ENCODE peak calls at places on chromosomes 11 and 22, in six cellular contexts. One of them, this sample, is unnamed.

GRCh38 chr22:36577019-36577418 is 48.1 kb upstream of the EIF3D start:
- DNase-seq in HCT116: peak; percentile 7
- DNase-seq in H1: no peak
- DNase-seq in GM12878: no peak
- DNase-seq in K562: no peak
- DNase-seq in HepG2: peak; percentile 3
- DNase-seq in this sample: no peak

GRCh38 chr22:44030702-44031082 is 6.6 kb downstream of the PARVB start:
- DNase-seq in HCT116: no peak
- DNase-seq in H1: no peak
- DNase-seq in GM12878: no peak
- DNase-seq in K562: peak; percentile 33
- DNase-seq in HepG2: no peak
- DNase-seq in this sample: no peak

GRCh38 chr11:11748706-11749365 is 92.9 kb upstream of the USP47 start:
- DNase-seq in HCT116: no peak
- DNase-seq in H1: no peak
- DNase-seq in GM12878: no peak
- DNase-seq in K562: no peak
- DNase-seq in HepG2: no peak
- DNase-seq in this sample: no peak

GRCh38 chr22:39727541-39727940 is 157.0 kb downstream of the CACNA1I start:
- DNase-seq in HCT116: no peak
- DNase-seq in H1: peak; percentile 37
- DNase-seq in GM12878: no peak
- DNase-seq in K562: no peak
- DNase-seq in HepG2: no peak
- DNase-seq in this sample: no peak

GRCh38 chr11:128497057-128497957 is 90.1 kb downstream of the ETS1 start:
- DNase-seq in HCT116: peak; percentile 83
- DNase-seq in H1: no peak
- DNase-seq in GM12878: peak; percentile 87
- DNase-seq in K562: no peak
- DNase-seq in HepG2: no peak
- DNase-seq in this sample: no peak

GRCh38 chr11:12430912-12431311 is 53.5 kb downstream of the PARVA start:
- DNase-seq in HCT116: no peak
- DNase-seq in H1: no peak
- DNase-seq in GM12878: no peak
- DNase-seq in K562: no peak
- DNase-seq in HepG2: peak; percentile 16
- DNase-seq in this sample: no peak

GRCh38 chr11:102611291-102611690 is 13.8 kb downstream of the MMP20 start:
- DNase-seq in HCT116: no peak
- DNase-seq in H1: no peak
- DNase-seq in GM12878: no peak
- DNase-seq in K562: no peak
- DNase-seq in HepG2: no peak
- DNase-seq in this sample: no peak

GRCh38 chr11:11148104-11148509 is 204.9 kb downstream of the CSNK2A3 start:
- DNase-seq in HCT116: no peak
- DNase-seq in H1: peak; percentile 60
- DNase-seq in GM12878: no peak
- DNase-seq in K562: peak; percentile 15
- DNase-seq in HepG2: no peak
- DNase-seq in this sample: peak; percentile 85

GRCh38 chr11:75133976-75134375 is 16.9 kb upstream of the SLCO2B1 start:
- DNase-seq in HCT116: no peak
- DNase-seq in H1: no peak
- DNase-seq in GM12878: no peak
- DNase-seq in K562: no peak
- DNase-seq in HepG2: no peak
- DNase-seq in this sample: peak; percentile 36

GRCh38 chr11:22884268-22884667 is 24.0 kb upstream of the CCDC179 start:
- DNase-seq in HCT116: no peak
- DNase-seq in H1: no peak
- DNase-seq in GM12878: no peak
- DNase-seq in K562: no peak
- DNase-seq in HepG2: no peak
- DNase-seq in this sample: no peak

GRCh38 chr11:1340111-1340510 is 30.7 kb upstream of the TOLLIP start:
- DNase-seq in HCT116: no peak
- DNase-seq in H1: peak; percentile 32
- DNase-seq in GM12878: no peak
- DNase-seq in K562: no peak
- DNase-seq in HepG2: no peak
- DNase-seq in this sample: no peak

GRCh38 chr11:63710476-63711217 is 29.3 kb downstream of the RTN3 start:
- DNase-seq in HCT116: no peak
- DNase-seq in H1: peak; percentile 38
- DNase-seq in GM12878: no peak
- DNase-seq in K562: peak; percentile 39
- DNase-seq in HepG2: no peak
- DNase-seq in this sample: no peak

GRCh38 chr22:20995329-20996030 is 6.4 kb downstream of the THAP7 start:
- DNase-seq in HCT116: no peak
- DNase-seq in H1: no peak
- DNase-seq in GM12878: no peak
- DNase-seq in K562: no peak
- DNase-seq in HepG2: no peak
- DNase-seq in this sample: no peak

GRCh38 chr11:41536001-41536568 is 76.6 kb upstream of the LRRC4C start:
- DNase-seq in HCT116: no peak
- DNase-seq in H1: no peak
- DNase-seq in GM12878: no peak
- DNase-seq in K562: no peak
- DNase-seq in HepG2: no peak
- DNase-seq in this sample: no peak

DNA sequence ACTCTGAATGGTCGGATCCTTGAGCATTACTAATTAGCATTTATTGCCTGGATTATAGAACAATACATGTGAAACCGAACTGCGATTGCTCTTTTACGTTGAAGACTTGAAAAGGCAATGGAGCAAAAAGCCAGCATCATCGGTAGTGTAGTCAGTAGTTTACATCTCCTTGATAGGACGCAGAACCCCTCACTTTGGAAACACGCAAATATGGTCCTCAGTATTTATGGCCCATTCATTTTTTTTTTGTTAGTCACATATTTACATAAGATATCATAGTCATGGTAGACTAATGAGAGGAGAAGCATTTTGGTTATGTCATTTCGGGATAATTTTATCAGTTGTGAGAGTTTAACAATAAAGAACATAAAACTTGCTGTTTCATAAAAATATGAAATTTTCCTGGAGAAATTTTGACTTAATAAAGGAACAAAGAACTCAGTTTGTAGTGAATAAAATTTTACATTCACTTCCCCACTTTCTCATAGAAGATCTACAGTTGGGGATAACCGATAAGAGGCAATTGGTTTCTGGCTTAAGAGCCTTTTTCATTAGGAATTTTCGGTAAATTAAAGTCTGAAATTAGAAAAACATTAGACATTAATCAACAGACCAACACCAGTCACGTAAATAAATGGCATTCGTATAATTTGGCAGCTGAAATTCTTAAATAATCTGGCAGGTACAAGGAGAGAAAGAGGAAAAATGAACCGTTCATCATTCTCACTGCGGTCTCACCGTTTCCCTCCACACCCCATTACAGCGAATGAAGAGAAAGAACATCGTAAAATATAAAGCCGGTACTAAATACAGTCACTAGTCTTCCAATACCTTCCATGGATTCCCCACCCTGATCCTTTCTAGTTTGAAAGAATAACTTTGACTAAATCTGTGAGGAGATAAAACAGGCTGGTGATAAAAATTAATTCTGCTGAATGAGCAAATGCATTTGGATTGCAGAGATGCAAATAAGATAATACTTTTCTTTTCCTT is 19.8 kb downstream of the BLID start:
- DNase-seq in HCT116: no peak
- DNase-seq in H1: no peak
- DNase-seq in GM12878: no peak
- DNase-seq in K562: no peak
- DNase-seq in HepG2: no peak
- DNase-seq in this sample: no peak
- H3K4me3 ChIP-seq in HCT116: no peak overlapping the region
- H3K4me3 ChIP-seq in H1: no peak overlapping the region
- H3K4me3 ChIP-seq in GM12878: no peak overlapping the region
- H3K4me3 ChIP-seq in K562: no peak overlapping the region
- H3K4me3 ChIP-seq in HepG2: no peak overlapping the region
- H3K4me3 ChIP-seq in this sample: no peak overlapping the region

DNA sequence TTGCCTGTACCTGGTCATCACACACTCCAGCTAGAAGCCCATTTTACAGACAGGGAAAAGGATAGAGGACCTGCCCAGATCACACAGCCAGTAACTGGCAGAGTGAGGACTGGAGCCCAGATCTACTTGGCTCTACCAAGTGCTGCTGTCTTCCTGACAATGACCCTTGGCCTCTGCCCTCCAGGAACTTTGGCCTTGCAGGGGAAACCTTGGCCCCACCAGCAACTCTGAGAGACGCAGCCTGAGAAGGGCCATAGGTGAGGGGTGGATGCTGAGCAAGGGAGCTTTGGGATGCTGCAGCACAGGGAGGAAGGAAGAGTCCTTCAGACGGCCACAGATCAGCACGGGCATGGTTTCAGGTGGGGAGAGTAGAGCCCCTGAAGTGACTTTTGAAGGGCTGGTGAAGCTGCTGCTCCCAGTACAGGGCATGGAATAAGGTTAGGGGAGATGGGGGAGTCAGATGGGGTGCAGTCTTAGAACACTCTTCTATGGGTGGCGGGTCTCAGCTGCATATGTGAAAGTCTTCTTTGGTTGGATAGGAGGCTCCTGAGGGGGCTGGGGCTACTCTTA is 2.0 kb upstream of the CAPN5 start:
- DNase-seq in HCT116: no peak
- DNase-seq in H1: no peak
- DNase-seq in GM12878: no peak
- DNase-seq in K562: no peak
- DNase-seq in HepG2: no peak
- DNase-seq in this sample: no peak
- TF ChIP-seq ZNF274 in HCT116: no peak
- TF ChIP-seq ZNF274 in H1: no peak
- TF ChIP-seq ZNF274 in GM12878: no peak
- TF ChIP-seq ZNF274 in K562: no peak
- TF ChIP-seq ZNF274 in HepG2: no peak
- TF ChIP-seq ZNF274 in this sample: no peak

GRCh38 chr11:111922803-111923202 is 4.1 kb downstream of the C11orf52 start:
- DNase-seq in HCT116: no peak
- DNase-seq in H1: no peak
- DNase-seq in GM12878: no peak
- DNase-seq in K562: no peak
- DNase-seq in HepG2: peak; percentile 41
- DNase-seq in this sample: no peak
- H3K9ac ChIP-seq in HCT116: no peak overlapping the region
- H3K9ac ChIP-seq in H1: no peak overlapping the region
- H3K9ac ChIP-seq in GM12878: no peak overlapping the region
- H3K9ac ChIP-seq in K562: no peak overlapping the region
- H3K9ac ChIP-seq in HepG2: peak overlapping the region; percentile 72
- H3K9ac ChIP-seq in this sample: no peak overlapping the region

DNA sequence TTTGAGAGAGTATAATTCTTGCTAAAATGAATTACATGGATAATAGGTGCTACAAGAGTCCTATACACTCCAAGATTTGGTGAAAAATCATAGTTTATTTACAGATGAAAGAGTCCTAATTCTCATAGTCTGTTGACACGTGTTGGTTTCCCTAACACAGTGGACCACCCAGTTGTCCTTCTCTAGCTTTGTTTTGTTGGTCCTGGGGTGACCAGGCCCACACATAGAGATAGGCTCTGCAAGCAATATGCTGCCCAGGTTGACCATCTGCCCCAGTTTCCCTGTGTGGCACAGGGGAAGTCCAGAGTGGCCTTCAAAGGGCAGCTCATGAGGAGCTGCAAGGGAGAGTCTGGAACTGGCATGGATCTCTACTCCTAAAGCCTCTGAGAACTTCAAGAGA is 184.9 kb downstream of the MAML2 start:
- DNase-seq in HCT116: no peak
- DNase-seq in H1: no peak
- DNase-seq in GM12878: no peak
- DNase-seq in K562: no peak
- DNase-seq in HepG2: no peak
- DNase-seq in this sample: no peak
- H3K4me3 ChIP-seq in HCT116: no peak overlapping the region
- H3K4me3 ChIP-seq in H1: no peak overlapping the region
- H3K4me3 ChIP-seq in GM12878: no peak overlapping the region
- H3K4me3 ChIP-seq in K562: no peak overlapping the region
- H3K4me3 ChIP-seq in HepG2: no peak overlapping the region
- H3K4me3 ChIP-seq in this sample: no peak overlapping the region

GRCh38 chr11:120739780-120740179 is 228.2 kb downstream of the GRIK4 start:
- DNase-seq in HCT116: no peak
- DNase-seq in H1: no peak
- DNase-seq in GM12878: no peak
- DNase-seq in K562: no peak
- DNase-seq in HepG2: no peak
- DNase-seq in this sample: no peak
- TF ChIP-seq ZNF274 in HCT116: no peak
- TF ChIP-seq ZNF274 in H1: no peak
- TF ChIP-seq ZNF274 in GM12878: no peak
- TF ChIP-seq ZNF274 in K562: no peak
- TF ChIP-seq ZNF274 in HepG2: no peak
- TF ChIP-seq ZNF274 in this sample: no peak

GRCh38 chr22:30260682-30261081 is 6.0 kb downstream of the OSM start:
- DNase-seq in HCT116: no peak
- DNase-seq in H1: no peak
- DNase-seq in GM12878: no peak
- DNase-seq in K562: no peak
- DNase-seq in HepG2: no peak
- DNase-seq in this sample: no peak
- H3K9ac ChIP-seq in HCT116: no peak overlapping the region
- H3K9ac ChIP-seq in H1: no peak overlapping the region
- H3K9ac ChIP-seq in GM12878: no peak overlapping the region
- H3K9ac ChIP-seq in K562: no peak overlapping the region
- H3K9ac ChIP-seq in HepG2: no peak overlapping the region
- H3K9ac ChIP-seq in this sample: no peak overlapping the region